ENCODE peak calls at places on chromosome 13, in four cellular contexts. T is HL-60, J is GM12878, S is K562. U is an unnamed sample.

GRCh38 chr13:112058519-112058873 is 8.5 kb upstream of the SOX1 start:
- DNase-seq in T (no peak), J (no peak), S (no peak), U (no peak)

GRCh38 chr13:107211073-107211472 is 643.1 kb upstream of the ARGLU1 start:
- DNase-seq in T (peak), J (no peak), S (peak), U (peak)

GRCh38 chr13:19910336-19911072 is 47.1 kb upstream of the ZMYM5 start:
- DNase-seq in T (peak), J (no peak), S (no peak), U (no peak)

GRCh38 chr13:51767100-51767499 is 36.9 kb downstream of the DHRS12 start:
- DNase-seq in T (no peak), J (no peak), S (no peak), U (no peak)

GRCh38 chr13:99977912-99978780 is 3.4 kb upstream of the ZIC2 start:
- DNase-seq in T (no peak), J (no peak), S (no peak), U (no peak)

GRCh38 chr13:48728226-48728625 is 74.5 kb downstream of the CYSLTR2 start:
- DNase-seq in T (no peak), J (no peak), S (no peak), U (no peak)

GRCh38 chr13:74151859-74152258 is 17.7 kb upstream of the KLF12 start:
- DNase-seq in T (no peak), J (no peak), S (no peak), U (no peak)

GRCh38 chr13:32537580-32538233 is 888 bp downstream of the N4BP2L2 start:
- DNase-seq in T (peak), J (no peak), S (peak), U (no peak)

GRCh38 chr13:45339867-45340266 is 1.1 kb downstream of the TPT1 start:
- DNase-seq in T (no peak), J (no peak), S (no peak), U (no peak)

GRCh38 chr13:84191199-84191598 is 308.9 kb upstream of the SLITRK1 start:
- DNase-seq in T (no peak), J (no peak), S (no peak), U (no peak)

GRCh38 chr13:80665792-80666333 is 324.9 kb upstream of the SPRY2 start:
- DNase-seq in T (no peak), J (no peak), S (no peak), U (no peak)

GRCh38 chr13:58300224-58300623 is 668.7 kb downstream of the PCDH17 start:
- DNase-seq in T (no peak), J (no peak), S (no peak), U (no peak)

GRCh38 chr13:92197669-92198068 is 799.2 kb downstream of the GPC5 start:
- DNase-seq in T (no peak), J (no peak), S (no peak), U (no peak)

GRCh38 chr13:50419896-50420295 is 404.7 kb downstream of the KCNRG start:
- DNase-seq in T (no peak), J (no peak), S (no peak), U (no peak)

GRCh38 chr13:107375701-107376350 is 807.9 kb upstream of the ARGLU1 start:
- DNase-seq in T (no peak), J (no peak), S (no peak), U (no peak)

GRCh38 chr13:34155931-34156607 is 338.1 kb downstream of the RFC3 start:
- DNase-seq in T (no peak), J (no peak), S (no peak), U (no peak)

GRCh38 chr13:40485611-40486517 is 180.6 kb downstream of the FOXO1 start:
- DNase-seq in T (no peak), J (no peak), S (no peak), U (peak)

GRCh38 chr13:19239114-19239860 is 57.7 kb upstream of the TUBA3C start:
- DNase-seq in T (no peak), J (no peak), S (no peak), U (no peak)

GRCh38 chr13:27556109-27556508 is 64.2 kb downstream of the LNX2 start:
- DNase-seq in T (peak), J (no peak), S (no peak), U (no peak)

GRCh38 chr13:51564671-51565070 is 19.6 kb upstream of the WDFY2 start:
- DNase-seq in T (no peak), J (no peak), S (no peak), U (no peak)

GRCh38 chr13:49594576-49594975 is 9.2 kb upstream of the RCBTB1 start:
- DNase-seq in T (no peak), J (no peak), S (no peak), U (no peak)

GRCh38 chr13:70895599-70895998 is 787.3 kb upstream of the KLHL1 start:
- DNase-seq in T (no peak), J (no peak), S (no peak), U (no peak)

GRCh38 chr13:52794589-52794988 is 53.9 kb downstream of the PCDH8 start:
- DNase-seq in T (no peak), J (no peak), S (no peak), U (no peak)

GRCh38 chr13:84400711-84401110 is 518.4 kb upstream of the SLITRK1 start:
- DNase-seq in T (no peak), J (no peak), S (no peak), U (no peak)

GRCh38 chr13:36764957-36765356 is 54.1 kb upstream of the RFXAP start:
- DNase-seq in T (no peak), J (no peak), S (no peak), U (no peak)

GRCh38 chr13:108902557-108903155 is 273.2 kb downstream of the MYO16 start:
- DNase-seq in T (no peak), J (no peak), S (no peak), U (no peak)

GRCh38 chr13:45439781-45440462 is 21.7 kb upstream of the SLC25A30 start:
- DNase-seq in T (no peak), J (no peak), S (no peak), U (no peak)

GRCh38 chr13:107441279-107441678 is 774.1 kb downstream of the LIG4 start:
- DNase-seq in T (no peak), J (no peak), S (no peak), U (no peak)

GRCh38 chr13:29497137-29497654 is 98.3 kb downstream of the SLC7A1 start:
- DNase-seq in T (no peak), J (no peak), S (no peak), U (no peak)

GRCh38 chr13:100208002-100208401 is 119.1 kb downstream of the PCCA start:
- DNase-seq in T (no peak), J (no peak), S (no peak), U (no peak)

GRCh38 chr13:45055198-45055901 is 65.0 kb upstream of the GTF2F2 start:
- DNase-seq in T (no peak), J (peak), S (no peak), U (no peak)

GRCh38 chr13:96771501-96772367 is 222.5 kb downstream of the OXGR1 start:
- DNase-seq in T (no peak), J (no peak), S (no peak), U (no peak)

GRCh38 chr13:54799621-54800226 is 1771.1 kb downstream of the OLFM4 start:
- DNase-seq in T (no peak), J (no peak), S (no peak), U (no peak)

DNA sequence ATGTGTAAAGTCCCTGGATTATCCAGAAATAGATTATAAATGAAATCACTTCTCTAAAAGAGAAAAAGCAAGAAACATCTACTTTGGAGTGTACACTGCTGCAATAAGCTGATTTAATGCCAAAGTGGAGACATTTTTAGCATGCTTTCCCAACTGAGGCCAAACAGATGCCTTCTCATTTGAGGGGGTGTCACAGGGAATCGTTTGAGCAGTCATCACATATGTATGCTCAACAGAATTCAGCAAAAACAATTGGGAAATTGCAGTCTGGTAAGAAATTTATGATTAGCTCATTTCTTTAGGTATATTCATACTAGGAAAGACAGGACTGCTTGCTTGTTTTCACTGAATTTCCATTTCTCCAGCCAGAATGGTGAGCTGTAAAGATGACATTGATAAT is 27.3 kb upstream of the TPP2 start:
- DNase-seq in T (no peak), J (no peak), S (no peak), U (no peak)
- TF ChIP-seq SPI1 in T (no peak), J (no peak), S (no peak), U (no peak)

GRCh38 chr13:94227255-94227879 is 252.1 kb downstream of the DCT start:
- DNase-seq in T (no peak), J (no peak), S (no peak), U (no peak)

GRCh38 chr13:94228781-94229180 is 250.7 kb downstream of the DCT start:
- DNase-seq in T (no peak), J (no peak), S (no peak), U (no peak)

GRCh38 chr13:94224670-94225069 is 254.8 kb downstream of the DCT start:
- DNase-seq in T (no peak), J (no peak), S (no peak), U (no peak)
- TF ChIP-seq SPI1 in T (no peak), J (no peak), S (no peak), U (no peak)

GRCh38 chr13:47038196-47038595 is 141.3 kb upstream of the HTR2A start:
- DNase-seq in T (no peak), J (no peak), S (no peak), U (no peak)

GRCh38 chr13:47036291-47037008 is 139.6 kb upstream of the HTR2A start:
- DNase-seq in T (no peak), J (peak), S (no peak), U (no peak)

GRCh38 chr13:47033216-47033615 is 136.4 kb upstream of the HTR2A start:
- DNase-seq in T (no peak), J (no peak), S (peak), U (no peak)

GRCh38 chr13:47044842-47045241 is 148.0 kb upstream of the HTR2A start:
- DNase-seq in T (no peak), J (no peak), S (no peak), U (no peak)

DNA sequence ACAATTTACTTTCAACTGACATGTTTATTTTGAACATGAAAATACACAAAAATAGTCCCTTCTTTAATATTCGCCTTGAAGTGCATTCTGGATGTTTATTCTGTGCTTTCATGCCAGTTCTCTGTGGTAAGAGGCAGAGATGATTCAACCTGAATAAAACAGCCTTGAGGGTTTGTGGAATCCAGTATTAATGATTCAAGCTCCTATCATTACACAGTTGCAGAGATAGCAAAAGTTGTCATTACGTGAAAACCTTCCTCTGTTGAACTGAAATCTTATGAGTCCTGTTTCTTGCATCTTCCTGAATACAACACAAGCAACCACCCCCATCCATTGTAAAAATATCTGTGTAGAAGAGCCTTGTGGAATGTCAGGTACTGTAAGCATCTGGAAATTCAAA is 142.3 kb upstream of the HTR2A start:
- DNase-seq in T (no peak), J (no peak), S (no peak), U (no peak)
- TF ChIP-seq SPI1 in T (no peak), J (no peak), S (no peak), U (no peak)

DNA sequence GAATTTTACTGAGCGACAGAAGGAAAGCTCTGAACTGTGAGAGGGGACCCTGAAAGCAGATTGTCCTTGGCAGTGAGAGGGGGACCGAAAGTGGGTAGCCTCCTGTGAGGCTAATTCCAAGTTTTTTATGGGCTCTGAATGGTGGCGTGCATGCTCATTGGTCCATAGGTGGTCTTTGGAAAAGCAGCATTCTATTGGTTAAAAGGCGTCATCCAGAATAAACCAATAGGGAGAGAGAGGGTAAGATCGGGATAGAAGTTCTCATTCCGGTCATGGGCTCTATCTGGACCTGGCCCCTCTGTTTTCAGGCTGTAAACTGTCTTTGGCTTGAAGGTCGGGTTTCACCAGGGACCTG is 539.8 kb upstream of the PCDH9 start:
- DNase-seq in T (no peak), J (no peak), S (peak), U (no peak)
- TF ChIP-seq SPI1 in T (no peak), J (no peak), S (no peak), U (no peak)

GRCh38 chr13:43058836-43059235 is 35.5 kb downstream of the DNAJC15 start:
- DNase-seq in T (no peak), J (no peak), S (no peak), U (no peak)

GRCh38 chr13:43057653-43058317 is 34.4 kb downstream of the DNAJC15 start:
- DNase-seq in T (no peak), J (no peak), S (no peak), U (no peak)

GRCh38 chr13:43054803-43055802 is 31.7 kb downstream of the DNAJC15 start:
- DNase-seq in T (no peak), J (no peak), S (no peak), U (no peak)

GRCh38 chr13:43061496-43062280 is 38.3 kb downstream of the DNAJC15 start:
- DNase-seq in T (no peak), J (no peak), S (no peak), U (no peak)

DNA sequence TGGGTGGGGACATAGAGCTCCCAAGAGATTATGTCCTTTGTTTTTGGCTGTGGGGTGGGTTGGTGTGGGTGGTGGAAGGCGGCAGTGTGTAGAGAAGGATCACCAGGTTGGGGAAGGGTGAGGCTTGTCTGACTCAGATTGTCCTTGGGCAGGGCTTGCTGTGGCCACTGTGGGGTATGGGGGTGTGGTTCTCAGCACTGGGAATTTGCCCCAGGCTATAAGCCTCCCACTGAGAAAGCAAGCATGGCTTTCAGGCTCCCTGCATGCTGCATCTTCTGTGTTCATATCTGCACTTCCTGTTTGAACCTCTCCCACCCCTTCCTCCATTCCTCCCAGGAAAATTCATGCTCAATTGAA is 34.9 kb downstream of the DNAJC15 start:
- DNase-seq in T (no peak), J (no peak), S (no peak), U (no peak)
- TF ChIP-seq SPI1 in T (peak), J (peak), S (no peak), U (peak)

GRCh38 chr13:113117335-113117872 is 5.2 kb upstream of the F10 start:
- DNase-seq in T (no peak), J (no peak), S (no peak), U (no peak)
- TF ChIP-seq SPI1 in T (no peak), J (no peak), S (no peak), U (no peak)

GRCh38 chr13:41973247-41973741 is 12.4 kb upstream of the VWA8 start:
- DNase-seq in T (no peak), J (no peak), S (no peak), U (no peak)
- TF ChIP-seq SPI1 in T (no peak), J (no peak), S (no peak), U (no peak)

U was measured in GM12891.